ENCODE peak calls at places on chromosomes 1 and 21, in five cellular contexts. E is activated T-cell treated with anti-CD3 and anti-CD28 coated beads, Interleukin-2, amount 50 U/mL, for 72 hours; F is CD4-positive, CD25-positive, alpha-beta regulatory T cell; T is amygdala; V is heart left ventricle. L is an unnamed sample.

GRCh38 chr1:24555591-24556413 is at the start of gene NCMAP:
- DNase-seq in E (peak; percentile 45), V (no peak), F (peak; percentile 45), T (no peak), L (no peak)

GRCh38 chr1:78437393-78437792 is 53.4 kb upstream of the PTGFR start:
- DNase-seq in V (no peak), T (no peak), E (no peak), F (no peak), L (no peak)

GRCh38 chr1:68481041-68481440 is 15.8 kb downstream of the DEPDC1 start:
- DNase-seq in T (no peak), E (no peak), V (no peak), F (no peak), L (peak; percentile 34)

GRCh38 chr1:41880951-41881885 is 37.5 kb downstream of the HIVEP3 start:
- DNase-seq in V (no peak), E (no peak), F (no peak), T (no peak), L (no peak)

GRCh38 chr1:110675060-110675791 is 486 bp upstream of the KCNA3 start:
- DNase-seq in V (no peak), E (no peak), F (no peak), T (no peak), L (no peak)

GRCh38 chr1:2050482-2050792 is 226 bp downstream of the PRKCZ start:
- DNase-seq in T (no peak), V (no peak), F (no peak), E (no peak), L (no peak)

GRCh38 chr1:6864166-6864565 is 78.9 kb downstream of the CAMTA1 start:
- DNase-seq in F (no peak), V (no peak), T (no peak), E (no peak), L (peak; percentile 72)

GRCh38 chr1:230385173-230385480 is 41.0 kb downstream of the PGBD5 start:
- DNase-seq in V (no peak), F (no peak), E (no peak), T (no peak), L (no peak)

GRCh38 chr1:183956559-183957188 is 80.9 kb downstream of the COLGALT2 start:
- DNase-seq in E (peak; percentile 70), F (peak; percentile 17), T (no peak), V (no peak), L (peak; percentile 90)

GRCh38 chr1:160748182-160748876 is 9.3 kb downstream of the SLAMF7 start:
- DNase-seq in T (no peak), E (no peak), F (no peak), V (no peak), L (peak; percentile 23)

GRCh38 chr1:92317836-92318493 is 19.1 kb downstream of the RPAP2 start:
- DNase-seq in V (no peak), E (peak; percentile 20), T (no peak), F (no peak), L (no peak)

GRCh38 chr1:221794079-221794670 is 52.3 kb upstream of the DUSP10 start:
- DNase-seq in T (no peak), V (no peak), E (peak; percentile 55), F (no peak), L (no peak)

GRCh38 chr1:160208179-160209040 is 3.2 kb downstream of the PEA15 start:
- DNase-seq in T (no peak), E (no peak), V (no peak), F (no peak), L (no peak)

GRCh38 chr1:44602675-44603610 is 71.3 kb downstream of the TMEM53 start:
- DNase-seq in V (no peak), F (no peak), T (peak; percentile 26), E (no peak), L (peak; percentile 71)

GRCh38 chr1:15736035-15736665 is at the start of gene SLC25A34:
- DNase-seq in T (no peak), V (peak; percentile 91), F (no peak), E (no peak), L (peak; percentile 78)

GRCh38 chr1:172386046-172386445 is 34.4 kb upstream of the C1orf105 start:
- DNase-seq in F (no peak), V (no peak), E (no peak), T (no peak), L (no peak)

GRCh38 chr1:1917995-1918900 is 831 bp downstream of the TMEM52 start:
- DNase-seq in F (no peak), T (no peak), E (no peak), V (peak; percentile 33), L (no peak)

GRCh38 chr1:212514056-212514614 is 81.4 kb downstream of the NENF start:
- DNase-seq in F (no peak), E (peak; percentile 19), V (peak; percentile 68), T (no peak), L (peak; percentile 69)

GRCh38 chr1:87902830-87903614 is 574.3 kb downstream of the LMO4 start:
- DNase-seq in F (no peak), T (no peak), V (no peak), E (no peak), L (no peak)

GRCh38 chr1:242784074-242784473 is 259.6 kb upstream of the PLD5 start:
- DNase-seq in V (no peak), T (no peak), F (no peak), E (no peak), L (peak; percentile 34)

GRCh38 chr1:206714331-206715058 is 29.8 kb downstream of the MAPKAPK2 start:
- DNase-seq in T (no peak), V (no peak), E (no peak), F (no peak), L (peak; percentile 53)

GRCh38 chr1:206560021-206560716 is 52.1 kb downstream of the EIF2D start:
- DNase-seq in T (no peak), E (peak; percentile 55), V (peak; percentile 50), F (no peak), L (no peak)

GRCh38 chr1:172906778-172907592 is 143.8 kb downstream of the TNFSF18 start:
- DNase-seq in F (no peak), V (no peak), E (no peak), T (no peak), L (peak; percentile 92)

GRCh38 chr1:184219414-184219813 is 167.4 kb upstream of the C1orf21 start:
- DNase-seq in T (no peak), F (no peak), E (no peak), V (no peak), L (no peak)

GRCh38 chr1:59595774-59596173 is 219.0 kb upstream of the HOOK1 start:
- DNase-seq in T (no peak), V (no peak), E (no peak), F (no peak), L (peak; percentile 75)

GRCh38 chr1:156260896-156261295 is 13.0 kb upstream of the PAQR6 start:
- DNase-seq in F (no peak), V (no peak), E (no peak), T (peak; percentile 67), L (peak; percentile 76)

GRCh38 chr1:200980452-200980772 is 43.1 kb downstream of the KIF21B start:
- DNase-seq in T (no peak), E (no peak), F (no peak), V (no peak), L (no peak)

GRCh38 chr1:2442676-2443075 is 30.3 kb upstream of the PEX10 start:
- DNase-seq in T (no peak), E (no peak), F (no peak), V (no peak), L (no peak)

GRCh38 chr1:167088746-167089417 is 1.3 kb downstream of the GPA33 start:
- DNase-seq in E (no peak), T (no peak), V (no peak), F (no peak), L (no peak)

GRCh38 chr1:109724933-109725332 is 12.9 kb downstream of the GSTM5 start:
- DNase-seq in E (no peak), T (no peak), F (no peak), V (no peak), L (no peak)

GRCh38 chr1:207670997-207671396 is 26.1 kb downstream of the CR1L start:
- DNase-seq in V (no peak), T (no peak), F (no peak), E (no peak), L (no peak)

GRCh38 chr21:43954896-43955295 is 57.2 kb upstream of the TRAPPC10 start:
- DNase-seq in F (no peak), T (no peak), E (no peak), V (no peak), L (no peak)

GRCh38 chr1:184590163-184590750 is 164.4 kb downstream of the EDEM3 start:
- DNase-seq in T (no peak), V (no peak), E (no peak), F (no peak), L (no peak)